ENCODE peak calls at places on chromosomes 2 and 18, in six cellular contexts. R is stomach; C is left ventricle myocardium inferior; F is CD8-positive, alpha-beta memory T cell; L is breast epithelium; S is substantia nigra. X is an unnamed sample.

GRCh38 chr2:42856891-42857632 is 64.7 kb upstream of the HAAO start:
- DNase-seq in S (no peak), C (no peak), L (no peak), F (no peak), R (no peak), X (no peak)

GRCh38 chr2:25620711-25621110 is 52.7 kb downstream of the DTNB start:
- DNase-seq in F (no peak), R (no peak), L (no peak), C (no peak), S (no peak), X (no peak)

GRCh38 chr2:17878222-17879136 is at the start of gene KCNS3:
- DNase-seq in C (peak; percentile 49), L (no peak), F (no peak), R (peak; percentile 60), S (no peak), X (peak; percentile 57)

GRCh38 chr2:200253631-200254030 is 52.9 kb upstream of the SPATS2L start:
- DNase-seq in S (no peak), L (no peak), F (no peak), C (peak; percentile 19), R (no peak), X (peak; percentile 15)

GRCh38 chr2:58047373-58047674 is 718 bp downstream of the VRK2 start:
- DNase-seq in L (no peak), S (no peak), F (no peak), C (no peak), R (no peak), X (no peak)

GRCh38 chr2:73069041-73069854 is 2.3 kb downstream of the SFXN5 start:
- DNase-seq in S (no peak), R (no peak), F (no peak), C (no peak), L (no peak), X (no peak)

GRCh38 chr2:209942936-209943605 is 59.4 kb upstream of the RPE start:
- DNase-seq in C (no peak), S (no peak), L (no peak), F (no peak), R (no peak), X (no peak)

GRCh38 chr2:217714268-217714643 is 288.5 kb downstream of the TNS1 start:
- DNase-seq in C (peak; percentile 60), L (no peak), R (no peak), F (no peak), S (peak; percentile 97), X (peak; percentile 58)

GRCh38 chr2:182499706-182500470 is 73.1 kb upstream of the PDE1A start:
- DNase-seq in L (no peak), R (no peak), C (no peak), F (no peak), S (no peak), X (peak; percentile 18)

GRCh38 chr18:56431551-56431950 is 206.8 kb downstream of the TXNL1 start:
- DNase-seq in C (no peak), F (no peak), L (no peak), R (no peak), S (no peak), X (no peak)

GRCh38 chr2:5520352-5520996 is 171.7 kb upstream of the SOX11 start:
- DNase-seq in R (no peak), L (no peak), F (no peak), C (peak; percentile 32), S (no peak), X (peak; percentile 66)

GRCh38 chr18:74718312-74718711 is 120.6 kb downstream of the ZNF407 start:
- DNase-seq in F (no peak), L (no peak), S (no peak), C (no peak), R (no peak), X (no peak)

GRCh38 chr18:41165625-41166024 is 789.4 kb upstream of the PIK3C3 start:
- DNase-seq in S (no peak), C (no peak), L (no peak), F (no peak), R (no peak), X (no peak)
- H3K27ac ChIP-seq in S (no peak overlapping the region), C (no peak overlapping the region), L (no peak overlapping the region), F (no peak overlapping the region), R (no peak overlapping the region), X (no peak overlapping the region)

GRCh38 chr2:230696670-230697069 is 16.0 kb upstream of the CAB39 start:
- DNase-seq in L (no peak), S (no peak), R (no peak), C (no peak), F (no peak), X (no peak)
- H3K27ac ChIP-seq in L (no peak overlapping the region), S (no peak overlapping the region), R (no peak overlapping the region), C (no peak overlapping the region), F (no peak overlapping the region), X (no peak overlapping the region)

GRCh38 chr2:216679658-216680024 is 15.7 kb downstream of the IGFBP5 start:
- DNase-seq in C (peak; percentile 84), L (no peak), R (no peak), S (no peak), F (no peak), X (peak; percentile 87)

GRCh38 chr2:216678098-216678465 is 17.3 kb downstream of the IGFBP5 start:
- DNase-seq in S (no peak), C (no peak), F (no peak), R (no peak), L (no peak), X (no peak)

GRCh38 chr2:216676630-216677029 is 18.7 kb downstream of the IGFBP5 start:
- DNase-seq in C (no peak), R (no peak), L (no peak), S (no peak), F (no peak), X (no peak)

GRCh38 chr2:216678813-216679657 is 16.3 kb downstream of the IGFBP5 start:
- DNase-seq in C (no peak), S (no peak), L (no peak), F (no peak), R (no peak), X (no peak)

DNA sequence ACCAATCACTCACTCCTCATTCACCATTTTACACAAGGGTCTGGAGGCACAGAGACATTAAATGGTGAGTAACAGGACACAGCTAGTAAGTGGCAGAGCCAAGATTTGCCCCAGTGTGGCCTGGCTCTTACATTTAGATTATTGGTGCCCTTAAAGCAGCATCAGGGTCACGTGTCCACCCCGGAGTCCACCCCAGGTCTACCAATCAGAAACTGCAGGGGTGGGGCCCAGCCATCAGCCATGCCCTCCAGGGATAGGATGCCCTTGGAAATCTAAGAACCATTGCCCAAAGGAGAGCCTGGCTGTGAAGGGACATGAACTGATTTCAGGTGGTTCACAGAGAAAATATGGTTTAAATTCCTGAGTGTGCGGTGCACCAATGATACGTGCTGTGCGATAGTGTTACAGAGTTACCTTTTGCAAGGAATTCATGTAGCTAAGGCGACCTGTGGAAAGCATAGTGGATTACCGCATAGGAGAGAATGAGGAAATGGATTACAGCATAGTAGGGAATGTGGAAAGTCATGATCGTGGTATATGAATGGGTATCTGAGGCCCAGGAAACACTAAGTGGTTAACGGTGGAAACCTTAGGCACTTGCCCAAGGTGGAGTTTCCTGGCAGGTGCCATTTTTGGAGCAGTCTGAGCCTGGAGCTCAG is 17.8 kb downstream of the IGFBP5 start:
- DNase-seq in F (no peak), C (no peak), R (no peak), S (no peak), L (no peak), X (no peak)
- H3K27ac ChIP-seq in F (no peak overlapping the region), C (peak overlapping the region; percentile 92), R (no peak overlapping the region), S (no peak overlapping the region), L (peak overlapping the region; percentile 25), X (no peak overlapping the region)

DNA sequence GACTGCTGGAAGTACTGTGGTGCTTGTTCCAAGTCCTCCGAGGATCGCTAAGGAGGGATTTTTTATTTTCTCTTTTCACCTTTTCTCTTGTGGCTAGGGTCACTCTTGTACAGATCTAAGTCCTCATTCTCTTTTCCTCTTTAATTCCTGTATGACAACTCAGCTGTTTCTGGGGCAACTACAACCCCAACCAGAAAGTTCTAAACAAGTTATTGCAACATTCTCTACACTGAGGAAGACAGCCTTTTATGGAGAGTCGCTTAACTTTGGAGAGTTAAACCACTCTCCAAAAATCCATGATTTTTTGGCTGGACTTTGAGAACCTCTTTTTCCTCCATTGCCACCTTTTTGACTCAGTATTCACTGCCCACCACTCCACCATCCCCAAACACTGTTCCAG is 74.0 kb upstream of the SESTD1 start:
- DNase-seq in F (no peak), C (no peak), R (no peak), S (no peak), L (no peak), X (no peak)
- H3K27ac ChIP-seq in F (no peak overlapping the region), C (no peak overlapping the region), R (no peak overlapping the region), S (no peak overlapping the region), L (peak overlapping the region; percentile 35), X (no peak overlapping the region)

DNA sequence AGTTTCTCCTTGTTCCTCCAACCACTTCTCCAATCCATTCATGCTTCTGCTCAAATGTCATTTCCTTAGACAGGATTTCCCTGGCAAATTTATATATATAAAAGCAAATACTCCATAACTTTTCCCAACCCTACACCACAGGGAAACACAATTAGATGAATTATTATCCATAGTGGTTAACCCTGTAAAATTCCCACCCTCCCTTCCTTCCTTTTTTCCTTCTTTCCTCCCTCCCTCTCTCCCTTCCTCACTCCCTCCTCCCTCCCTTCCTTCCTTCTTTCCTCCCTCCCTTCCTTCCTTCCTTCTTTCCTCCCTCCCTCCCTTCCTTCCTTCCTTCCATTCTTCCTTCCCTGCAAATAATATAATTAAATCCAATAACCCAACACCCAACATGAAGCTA is 617.7 kb downstream of the IRS1 start:
- DNase-seq in C (no peak), R (no peak), S (no peak), F (no peak), L (no peak), X (no peak)
- H3K27ac ChIP-seq in C (no peak overlapping the region), R (no peak overlapping the region), S (no peak overlapping the region), F (no peak overlapping the region), L (no peak overlapping the region), X (no peak overlapping the region)

GRCh38 chr18:25144835-25145234 is 207.1 kb downstream of the ZNF521 start:
- DNase-seq in F (no peak), R (no peak), C (no peak), L (no peak), S (no peak), X (no peak)

GRCh38 chr18:25140144-25140961 is 211.6 kb downstream of the ZNF521 start:
- DNase-seq in C (no peak), F (no peak), S (no peak), R (no peak), L (no peak), X (no peak)

GRCh38 chr18:25137133-25137472 is 214.9 kb downstream of the ZNF521 start:
- DNase-seq in R (no peak), F (no peak), S (no peak), L (no peak), C (no peak), X (no peak)

GRCh38 chr18:25141796-25142365 is 210.1 kb downstream of the ZNF521 start:
- DNase-seq in F (no peak), S (no peak), R (no peak), L (no peak), C (no peak), X (no peak)

GRCh38 chr18:25140962-25141308 is 211.0 kb downstream of the ZNF521 start:
- DNase-seq in R (no peak), S (no peak), C (no peak), L (no peak), F (no peak), X (no peak)
- H3K27ac ChIP-seq in R (no peak overlapping the region), S (no peak overlapping the region), C (no peak overlapping the region), L (peak overlapping the region; percentile 32), F (no peak overlapping the region), X (no peak overlapping the region)

GRCh38 chr18:69951182-69951581 is 3.5 kb upstream of the CD226 start:
- DNase-seq in F (no peak), L (no peak), S (no peak), R (no peak), C (no peak), X (no peak)
- H3K27ac ChIP-seq in F (no peak overlapping the region), L (no peak overlapping the region), S (no peak overlapping the region), R (no peak overlapping the region), C (no peak overlapping the region), X (no peak overlapping the region)

X was measured in heart right ventricle.